ENCODE peak calls at places on chromosomes 16 and 17, in six cellular contexts. Q, U, Z, P, C and X are unnamed samples.

GRCh38 chr16:23917621-23918020 is 81.8 kb downstream of the PRKCB start:
- DNase-seq in Q (no peak), Z (no peak), U (no peak), C (no peak), P (no peak), X (no peak)

GRCh38 chr17:64599187-64599676 is 62.9 kb downstream of the SMURF2 start:
- DNase-seq in Q (no peak), C (no peak), Z (no peak), U (peak; percentile 11), P (no peak), X (no peak)

GRCh38 chr17:81392909-81393654 is 2.2 kb upstream of the BAHCC1 start:
- DNase-seq in Q (no peak), U (peak; percentile 88), P (no peak), Z (no peak), C (peak; percentile 54), X (no peak)

GRCh38 chr16:67294171-67294757 is 14.9 kb downstream of the PLEKHG4 start:
- DNase-seq in U (no peak), Z (no peak), C (no peak), P (no peak), Q (no peak), X (no peak)

GRCh38 chr16:69773255-69773947 is 11.3 kb downstream of the WWP2 start:
- DNase-seq in P (no peak), C (no peak), Z (no peak), Q (no peak), U (no peak), X (no peak)

GRCh38 chr17:68399638-68400403 is 57.5 kb downstream of the WIPI1 start:
- DNase-seq in C (no peak), Q (no peak), U (no peak), P (no peak), Z (no peak), X (peak; percentile 96)

GRCh38 chr16:81121474-81121990 is 25.3 kb upstream of the GCSH start:
- DNase-seq in P (no peak), Q (no peak), C (no peak), Z (no peak), U (no peak), X (no peak)

GRCh38 chr16:81646561-81646960 is 132.5 kb upstream of the PLCG2 start:
- DNase-seq in Q (no peak), C (no peak), U (no peak), Z (no peak), P (no peak), X (peak; percentile 62)

GRCh38 chr16:88924834-88925539 is 52.0 kb downstream of the CBFA2T3 start:
- DNase-seq in Q (no peak), U (peak; percentile 61), C (peak; percentile 97), P (no peak), Z (peak; percentile 58), X (peak; percentile 83)

GRCh38 chr16:88925540-88925887 is 51.5 kb downstream of the CBFA2T3 start:
- DNase-seq in Q (no peak), U (no peak), P (no peak), C (no peak), Z (no peak), X (no peak)

GRCh38 chr16:88927661-88928060 is 49.3 kb downstream of the CBFA2T3 start:
- DNase-seq in U (no peak), Z (no peak), C (no peak), Q (no peak), P (no peak), X (no peak)

GRCh38 chr16:88927010-88927409 is 50.0 kb downstream of the CBFA2T3 start:
- DNase-seq in Q (no peak), C (no peak), P (no peak), U (no peak), Z (no peak), X (no peak)

GRCh38 chr16:88926374-88926990 is 50.5 kb downstream of the CBFA2T3 start:
- DNase-seq in P (no peak), Z (no peak), U (peak; percentile 58), Q (no peak), C (no peak), X (peak; percentile 14)
- H3K4me1 ChIP-seq in P (peaks cover 34% of the 10 kb centered on the region), Z (peaks cover 44% of the 10 kb centered on the region), U (peaks cover 14% of the 10 kb centered on the region), Q (peaks cover 42% of the 10 kb centered on the region), C (peaks cover 45% of the 10 kb centered on the region), X (peaks cover 46% of the 10 kb centered on the region)

DNA sequence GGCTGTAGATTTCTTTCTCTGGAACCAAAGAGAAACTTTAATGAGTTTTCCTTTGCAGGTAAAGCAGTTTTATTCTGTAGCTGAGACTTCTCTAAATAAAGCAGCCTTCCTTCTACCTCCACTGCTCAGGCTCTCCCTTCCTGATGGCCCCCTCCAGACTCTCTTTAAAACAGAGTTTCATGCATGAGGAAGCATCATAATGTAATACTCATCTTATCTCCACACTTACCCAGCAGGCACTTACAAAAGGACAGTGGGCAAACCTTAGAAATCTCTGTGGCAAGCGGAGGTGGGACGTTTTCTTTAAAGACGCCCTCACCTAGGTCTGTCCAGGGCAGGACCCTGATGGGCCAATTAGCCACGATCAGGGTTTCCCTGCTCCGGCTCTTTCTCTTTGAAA is 239.3 kb downstream of the CCDC182 start:
- DNase-seq in C (no peak), P (no peak), U (no peak), Z (no peak), Q (no peak), X (no peak)
- H3K4me1 ChIP-seq in C (peaks cover 34% of the 10 kb centered on the region), P (peaks cover 32% of the 10 kb centered on the region), U (peaks cover 45% of the 10 kb centered on the region), Z (peaks cover 8% of the 10 kb centered on the region), Q (peaks cover 21% of the 10 kb centered on the region), X (peaks cover 10% of the 10 kb centered on the region)

GRCh38 chr17:31693433-31694210 is 165.4 kb downstream of the COPRS start:
- DNase-seq in U (no peak), P (no peak), C (no peak), Z (no peak), Q (no peak), X (peak; percentile 33)
- H3K4me1 ChIP-seq in U (peaks cover 16% of the 10 kb centered on the region), P (peaks cover 12% of the 10 kb centered on the region), C (no peaks in the 10 kb centered on the region), Z (peaks cover 11% of the 10 kb centered on the region), Q (peaks cover 56% of the 10 kb centered on the region), X (peaks cover 16% of the 10 kb centered on the region)

DNA sequence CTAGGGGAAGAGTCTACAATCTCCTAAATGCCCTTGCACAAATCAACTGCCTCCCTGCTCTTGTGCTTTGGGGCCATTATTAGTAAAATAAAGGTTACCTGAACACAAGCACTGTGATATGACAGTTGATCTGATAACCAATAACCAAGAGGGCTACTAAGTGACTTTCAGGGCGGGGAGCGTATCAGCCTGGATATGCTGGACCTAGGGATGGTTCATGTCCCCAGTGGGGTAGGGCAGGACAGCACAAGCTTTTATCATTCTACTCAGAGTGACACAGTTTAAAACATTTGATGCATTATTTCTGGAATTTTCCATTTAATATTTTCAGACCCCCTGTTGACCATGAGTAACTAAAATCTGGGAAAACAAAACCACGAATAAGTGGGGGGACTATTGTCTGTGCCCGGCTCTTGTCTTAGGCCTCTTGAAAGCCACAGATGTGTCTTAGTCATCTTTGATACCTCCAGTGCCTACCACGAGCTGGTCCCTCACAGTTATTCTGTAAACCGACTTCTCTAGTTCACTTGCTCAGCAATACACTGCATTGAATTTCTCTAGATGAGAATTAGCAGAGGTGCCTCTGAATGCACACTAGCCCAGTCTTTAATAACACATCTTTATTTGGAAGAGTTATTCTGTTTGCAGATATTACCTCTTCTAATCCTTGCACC is 94.6 kb upstream of the DHX40 start:
- DNase-seq in C (no peak), Z (no peak), U (no peak), Q (no peak), P (no peak), X (no peak)
- H3K4me1 ChIP-seq in C (no peaks in the 10 kb centered on the region), Z (no peaks in the 10 kb centered on the region), U (peaks cover 8% of the 10 kb centered on the region), Q (no peaks in the 10 kb centered on the region), P (peaks cover 7% of the 10 kb centered on the region), X (peaks cover 2% of the 10 kb centered on the region)

DNA sequence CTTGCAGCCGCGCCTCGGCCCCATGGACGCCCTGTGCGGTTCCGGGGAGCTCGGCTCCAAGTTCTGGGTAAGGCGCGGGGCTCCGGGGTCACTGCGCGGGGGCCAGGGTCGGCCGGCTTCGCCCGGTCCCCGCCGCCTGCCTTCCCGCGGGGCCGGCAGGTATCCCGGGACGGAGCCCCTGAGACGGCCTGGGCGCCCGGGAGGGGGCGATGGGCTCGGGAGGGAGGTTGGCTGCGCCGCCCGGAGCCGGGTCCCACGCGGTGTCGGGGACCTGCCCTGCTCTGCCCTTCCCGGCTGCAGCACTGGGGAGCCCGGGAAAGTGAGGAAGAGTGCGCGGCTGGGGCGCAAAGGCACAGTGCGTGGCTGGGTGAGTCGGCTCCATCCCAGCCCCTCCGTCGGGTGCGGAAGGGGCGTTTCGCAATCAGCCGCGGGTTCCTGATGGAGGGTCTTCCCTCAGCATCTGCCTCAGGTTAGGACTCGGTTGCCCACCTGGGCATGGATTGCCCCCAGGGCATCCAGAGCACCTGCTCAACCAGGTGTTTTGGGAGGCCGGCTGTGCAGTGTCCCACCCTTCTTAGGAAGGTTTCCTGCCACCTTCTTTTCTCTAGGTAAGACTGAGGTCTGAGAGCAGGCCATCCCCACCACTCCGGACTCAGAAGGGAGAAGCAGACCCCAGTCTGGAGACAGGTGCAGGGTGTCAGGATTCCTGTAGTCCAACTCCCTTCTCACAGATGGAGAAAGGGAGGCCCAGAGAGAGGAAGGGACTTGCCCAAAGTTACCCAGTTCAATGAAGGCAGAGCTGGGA is 436 bp downstream of the ABCC3 start:
- DNase-seq in Q (no peak), Z (no peak), P (no peak), C (no peak), U (peak; percentile 54), X (no peak)
- H3K4me1 ChIP-seq in Q (peaks cover 23% of the 10 kb centered on the region), Z (peaks cover 10% of the 10 kb centered on the region), P (peaks cover 1% of the 10 kb centered on the region), C (peaks cover 35% of the 10 kb centered on the region), U (peaks cover 3% of the 10 kb centered on the region), X (peaks cover 40% of the 10 kb centered on the region)